ENCODE peak calls at places on chromosomes 6 and 20, in seven cellular contexts. E is fibroblast of lung, F is prostate gland, H is stomach, I is A549, J is ovary, X is tibial nerve. R is an unnamed sample.

GRCh38 chr6:119348308-119349040 is 1.1 kb downstream of the MAN1A1 start:
- DNase-seq in H (peak), J (peak), F (no peak), E (no peak), I (no peak), X (no peak), R (no peak)

GRCh38 chr20:14622796-14623195 is 285.4 kb upstream of the FLRT3 start:
- DNase-seq in H (peak), I (peak), X (no peak), F (no peak), E (peak), J (peak), R (peak)

GRCh38 chr6:66307490-66307889 is 600.5 kb upstream of the EYS start:
- DNase-seq in H (no peak), F (no peak), E (peak), X (no peak), I (no peak), J (no peak), R (no peak)

GRCh38 chr6:156910011-156910334 is 132.8 kb downstream of the ARID1B start:
- DNase-seq in H (no peak), F (no peak), J (no peak), E (no peak), I (no peak), X (no peak), R (no peak)

GRCh38 chr20:51326241-51326819 is 216.2 kb downstream of the NFATC2 start:
- DNase-seq in F (peak), H (peak), J (no peak), X (peak), E (peak), I (peak), R (peak)

GRCh38 chr6:53136000-53136609 is 12.5 kb downstream of the GCM1 start:
- DNase-seq in I (no peak), X (no peak), E (no peak), F (no peak), J (no peak), H (no peak), R (no peak)

GRCh38 chr20:31740208-31740607 is 1.1 kb downstream of the TPX2 start:
- DNase-seq in F (no peak), H (no peak), X (no peak), J (no peak), I (no peak), E (peak), R (peak)

GRCh38 chr20:2746636-2747265 is 53.7 kb downstream of the CPXM1 start:
- DNase-seq in J (no peak), E (no peak), X (no peak), H (no peak), F (no peak), I (no peak), R (no peak)

GRCh38 chr20:61045091-61045490 is 207.0 kb upstream of the CDH4 start:
- DNase-seq in H (no peak), X (no peak), I (no peak), F (no peak), E (no peak), J (no peak), R (no peak)

GRCh38 chr6:53796791-53797190 is 2.0 kb downstream of the LRRC1 start:
- DNase-seq in X (no peak), F (no peak), H (no peak), I (no peak), E (no peak), J (no peak), R (no peak)

GRCh38 chr20:17936791-17937687 is 31.6 kb downstream of the SNX5 start:
- DNase-seq in F (peak), J (peak), I (no peak), X (peak), H (peak), E (peak), R (peak)

GRCh38 chr6:148866657-148867268 is 119.9 kb downstream of the UST start:
- DNase-seq in F (no peak), X (no peak), J (no peak), H (no peak), I (no peak), E (no peak), R (no peak)

GRCh38 chr6:170102582-170103481 is 188.0 kb downstream of the DLL1 start:
- DNase-seq in J (no peak), I (no peak), X (no peak), E (no peak), F (no peak), H (peak), R (no peak)

GRCh38 chr20:51482836-51483235 is 59.7 kb downstream of the NFATC2 start:
- DNase-seq in X (no peak), J (no peak), E (no peak), F (no peak), I (no peak), H (no peak), R (no peak)

GRCh38 chr6:139572001-139572400 is 197.6 kb upstream of the CITED2 start:
- DNase-seq in J (no peak), I (no peak), X (no peak), H (no peak), E (no peak), F (no peak), R (no peak)

GRCh38 chr6:148258868-148259267 is 83.8 kb upstream of the SASH1 start:
- DNase-seq in E (no peak), I (no peak), H (no peak), J (no peak), X (no peak), F (peak), R (no peak)

GRCh38 chr6:7172605-7173185 is 64.9 kb downstream of the RREB1 start:
- DNase-seq in J (no peak), X (no peak), I (no peak), H (no peak), E (peak), F (no peak), R (peak)

GRCh38 chr20:47502801-47503239 is 1.1 kb downstream of the NCOA3 start:
- DNase-seq in J (no peak), H (no peak), E (peak), F (peak), I (peak), X (peak), R (peak)

GRCh38 chr6:89048985-89049384 is 31.6 kb upstream of the PNRC1 start:
- DNase-seq in J (no peak), H (no peak), E (peak), X (peak), F (no peak), I (no peak), R (no peak)

GRCh38 chr20:37915800-37916570 is 13.1 kb downstream of the VSTM2L start:
- DNase-seq in F (no peak), X (no peak), I (no peak), E (no peak), H (peak), J (no peak), R (no peak)

GRCh38 chr6:16585805-16586204 is 175.5 kb downstream of the ATXN1 start:
- DNase-seq in J (no peak), F (no peak), H (no peak), E (peak), I (no peak), X (peak), R (peak)

GRCh38 chr6:133971861-133972260 is 18.8 kb downstream of the TBPL1 start:
- DNase-seq in F (no peak), J (no peak), H (no peak), X (no peak), I (no peak), E (no peak), R (no peak)

GRCh38 chr6:133778414-133778813 is 110.5 kb upstream of the TCF21 start:
- DNase-seq in X (peak), I (no peak), H (no peak), F (no peak), E (peak), J (no peak), R (peak)

GRCh38 chr6:165655191-165655590 is 7.8 kb downstream of the PDE10A start:
- DNase-seq in J (no peak), E (no peak), I (no peak), H (no peak), X (no peak), F (no peak), R (no peak)

GRCh38 chr6:56073315-56073714 is 174.1 kb downstream of the COL21A1 start:
- DNase-seq in J (no peak), E (peak), F (no peak), I (no peak), X (no peak), H (no peak), R (peak)

GRCh38 chr20:46683939-46684750 is 5.1 kb downstream of the TP53RK start:
- DNase-seq in I (no peak), E (peak), H (peak), X (peak), J (peak), F (peak), R (peak)

GRCh38 chr6:41784581-41785171 is 2.8 kb upstream of the TOMM6 start:
- DNase-seq in E (no peak), F (no peak), H (peak), X (no peak), J (no peak), I (no peak), R (no peak)

GRCh38 chr6:154891901-154892300 is 103.2 kb upstream of the TIAM2 start:
- DNase-seq in E (no peak), H (no peak), I (no peak), J (no peak), X (no peak), F (no peak), R (no peak)

GRCh38 chr6:25334793-25335192 is 55.6 kb downstream of the CARMIL1 start:
- DNase-seq in I (no peak), X (no peak), H (no peak), J (no peak), F (no peak), E (no peak), R (no peak)

GRCh38 chr20:47189060-47189459 is 167.4 kb downstream of the ZMYND8 start:
- DNase-seq in J (no peak), E (no peak), X (no peak), F (no peak), I (no peak), H (no peak), R (no peak)

GRCh38 chr6:41336824-41337223 is 1.4 kb downstream of the NCR2 start:
- DNase-seq in J (no peak), I (no peak), F (no peak), H (no peak), X (no peak), E (no peak), R (no peak)

GRCh38 chr20:23249541-23249940 is 101.0 kb upstream of the NXT1 start:
- DNase-seq in X (no peak), I (no peak), H (no peak), F (no peak), E (no peak), J (no peak), R (no peak)

GRCh38 chr6:99458319-99458718 is 33.2 kb upstream of the PNISR start:
- DNase-seq in E (peak), H (no peak), J (no peak), F (no peak), I (no peak), X (no peak), R (peak)

GRCh38 chr20:19658137-19658536 is 99.9 kb upstream of the RIN2 start:
- DNase-seq in J (no peak), E (no peak), X (no peak), I (no peak), F (no peak), H (peak), R (no peak)

GRCh38 chr6:13383280-13384163 is 55.2 kb upstream of the TBC1D7 start:
- DNase-seq in F (peak), H (no peak), X (no peak), E (peak), J (no peak), I (no peak), R (no peak)

GRCh38 chr20:60999256-60999655 is 252.8 kb upstream of the CDH4 start:
- DNase-seq in J (no peak), F (no peak), I (no peak), E (peak), H (no peak), X (no peak), R (no peak)

GRCh38 chr20:2168946-2169345 is 67.3 kb downstream of the STK35 start:
- DNase-seq in X (no peak), H (peak), I (no peak), F (no peak), J (no peak), E (no peak), R (no peak)

GRCh38 chr6:158663465-158664167 is 13.8 kb downstream of the SYTL3 start:
- DNase-seq in X (no peak), I (no peak), F (peak), H (peak), E (no peak), J (no peak), R (no peak)

GRCh38 chr6:68087399-68088133 is 547.5 kb upstream of the ADGRB3 start:
- DNase-seq in J (no peak), E (peak), I (no peak), X (no peak), F (no peak), H (no peak), R (no peak)

GRCh38 chr6:44473870-44474631 is 86.5 kb downstream of the CDC5L start:
- DNase-seq in J (no peak), F (no peak), H (no peak), X (no peak), E (no peak), I (no peak), R (no peak)

GRCh38 chr6:44475779-44476434 is 88.4 kb downstream of the CDC5L start:
- DNase-seq in F (peak), I (peak), J (peak), E (peak), X (peak), H (peak), R (peak)

GRCh38 chr6:44474643-44475042 is 87.1 kb downstream of the CDC5L start:
- DNase-seq in X (no peak), H (no peak), F (no peak), J (no peak), I (no peak), E (no peak), R (no peak)

GRCh38 chr6:44476849-44477248 is 89.3 kb downstream of the CDC5L start:
- DNase-seq in I (no peak), X (no peak), H (no peak), J (no peak), F (no peak), E (no peak), R (no peak)

DNA sequence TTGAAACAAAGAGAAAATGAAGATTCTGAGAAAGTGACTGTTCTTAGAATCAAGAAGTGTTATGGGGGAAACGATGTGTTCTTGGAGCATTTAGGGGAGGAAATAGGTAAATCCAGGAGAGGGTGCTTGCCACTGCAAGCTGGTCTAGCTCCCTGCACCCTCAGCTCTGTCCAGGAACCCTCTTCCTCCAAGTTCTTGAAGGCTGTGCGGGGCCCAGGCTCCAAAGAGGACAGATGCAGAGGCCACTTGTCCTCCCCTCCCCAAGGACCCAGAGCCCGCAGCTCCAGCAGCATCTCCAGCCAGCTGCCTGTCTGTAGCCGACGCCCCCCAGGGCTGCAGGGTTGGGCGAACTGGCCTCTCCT is 87.9 kb downstream of the CDC5L start:
- DNase-seq in E (no peak), H (no peak), F (no peak), X (no peak), J (no peak), I (no peak), R (no peak)
- TF ChIP-seq CTCF in E (no peak), H (no peak), F (no peak), X (no peak), J (no peak), I (no peak), R (no peak)

GRCh38 chr6:163193326-163193725 is 221.2 kb upstream of the QKI start:
- DNase-seq in H (no peak), F (no peak), I (no peak), J (no peak), E (no peak), X (no peak), R (no peak)

GRCh38 chr6:163197839-163198238 is 216.7 kb upstream of the QKI start:
- DNase-seq in I (no peak), F (no peak), H (no peak), J (no peak), X (no peak), E (no peak), R (no peak)

GRCh38 chr6:163199371-163199770 is 215.1 kb upstream of the QKI start:
- DNase-seq in X (no peak), I (no peak), F (no peak), J (no peak), H (no peak), E (no peak), R (no peak)

GRCh38 chr6:163198396-163198795 is 216.1 kb upstream of the QKI start:
- DNase-seq in E (no peak), H (no peak), J (no peak), X (no peak), I (no peak), F (no peak), R (no peak)

GRCh38 chr6:163195721-163196691 is 218.5 kb upstream of the QKI start:
- DNase-seq in J (no peak), H (no peak), I (no peak), X (no peak), E (no peak), F (no peak), R (no peak)
- H3K27ac ChIP-seq in J (no peak), H (no peak), I (no peak), X (peak), E (no peak), F (no peak), R (no peak)

DNA sequence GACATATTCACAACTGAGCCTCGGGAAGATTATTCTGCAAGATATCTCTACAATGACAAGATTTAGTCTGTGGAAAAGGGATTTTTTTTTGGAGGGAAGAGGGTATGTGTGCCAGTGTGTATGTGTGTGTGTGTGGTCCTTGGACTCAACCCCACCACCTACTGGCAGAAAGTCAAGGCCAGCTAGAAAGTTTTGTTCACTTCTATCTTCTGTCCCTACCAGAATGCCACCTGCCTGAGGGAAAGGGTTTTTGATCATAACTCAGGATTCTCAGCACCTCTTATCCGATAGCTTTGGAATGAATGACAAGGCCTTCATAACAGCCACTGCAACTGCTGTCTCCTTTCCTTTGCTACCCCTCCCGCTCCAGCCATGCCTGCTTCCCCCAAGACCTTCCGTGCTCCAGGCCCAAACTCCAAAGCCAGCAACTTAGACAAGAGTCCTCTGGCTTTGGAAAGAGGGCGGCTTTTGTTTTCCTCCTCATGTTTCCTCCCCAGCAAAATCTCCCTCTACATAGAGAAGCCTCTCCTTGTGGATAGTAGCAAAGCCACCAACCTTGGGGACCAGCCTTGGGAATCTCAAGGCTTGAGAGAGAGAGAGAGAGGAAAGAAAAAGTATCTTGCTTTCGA is 18.6 kb downstream of the BTN3A1 start:
- DNase-seq in J (peak), I (peak), F (no peak), X (no peak), H (no peak), E (peak), R (peak)
- H3K4me3 ChIP-seq in J (peak), I (peak), F (peak), X (peak), H (peak), E (peak), R (peak)

GRCh38 chr6:131063028-131063763 is at the start of gene EPB41L2:
- DNase-seq in I (peak), E (peak), F (peak), J (peak), X (peak), H (peak), R (peak)
- TF ChIP-seq CTCF in I (no peak), E (no peak), F (peak), J (peak), X (peak), H (no peak), R (peak)

DNA sequence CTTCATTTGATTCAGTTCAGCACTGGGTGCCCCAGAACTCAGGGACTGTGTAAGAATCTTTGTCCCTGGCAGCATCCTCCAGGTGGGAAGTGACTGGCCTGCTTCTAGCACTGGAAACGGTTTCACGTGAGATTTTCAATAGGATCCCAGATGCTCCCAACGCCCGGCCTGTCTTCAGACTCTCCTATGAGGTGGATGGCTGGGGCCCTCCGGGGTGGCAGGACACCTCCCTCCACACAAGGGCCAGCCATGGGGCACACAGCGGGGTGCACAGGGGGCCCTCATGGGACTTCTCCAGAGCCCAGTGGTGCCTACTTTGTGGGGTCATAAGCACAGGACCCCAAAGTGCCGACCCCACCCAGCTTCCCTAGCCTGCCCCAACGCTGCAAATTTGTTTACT is 72.8 kb downstream of the SMOC2 start:
- DNase-seq in J (no peak), X (no peak), I (no peak), E (no peak), H (no peak), F (no peak), R (no peak)
- H3K27ac ChIP-seq in J (no peak), X (no peak), I (no peak), E (no peak), H (peak), F (no peak), R (no peak)

DNA sequence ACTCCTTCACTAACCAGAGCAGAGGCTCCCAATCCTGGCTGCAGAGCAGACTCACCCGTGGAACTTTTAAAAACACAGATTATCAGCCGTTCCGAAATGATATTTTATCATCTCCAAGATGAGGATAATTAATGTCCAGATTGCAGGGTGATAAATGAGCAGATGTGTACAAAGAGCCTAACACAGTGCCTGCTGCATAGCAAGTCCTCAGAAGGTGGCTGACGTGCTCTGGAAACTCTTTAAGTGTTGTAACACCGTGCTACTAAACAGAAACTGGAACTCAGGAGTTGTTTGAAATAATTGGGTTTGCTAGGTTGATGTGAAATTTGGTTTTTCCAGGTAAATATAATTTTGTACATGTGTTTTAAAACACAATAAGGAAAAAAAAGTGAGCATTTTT is 118.0 kb downstream of the ARMC2 start:
- DNase-seq in F (no peak), H (no peak), E (no peak), I (no peak), X (no peak), J (no peak), R (no peak)
- H3K4me3 ChIP-seq in F (no peak), H (no peak), E (no peak), I (no peak), X (no peak), J (no peak), R (no peak)

R was measured in brain microvascular endothelial cell.